ENCODE peak calls at places on chromosomes 13 and 19, in seven cellular contexts. One of them, this sample, is unnamed.

GRCh38 chr13:46773556-46773955 is 23.4 kb downstream of the ESD start:
- DNase-seq in A549: no peak
- DNase-seq in HT-29: no peak
- DNase-seq in skeletal muscle cell: no peak
- DNase-seq in activated CD4-positive, CD25-positive, alpha-beta regulatory T cell: no peak
- DNase-seq in tibial nerve: no peak
- DNase-seq in ACHN: no peak
- DNase-seq in this sample: no peak

GRCh38 chr19:36987091-36987490 is 71.0 kb downstream of the ZNF568 start:
- DNase-seq in A549: no peak
- DNase-seq in HT-29: no peak
- DNase-seq in skeletal muscle cell: no peak
- DNase-seq in activated CD4-positive, CD25-positive, alpha-beta regulatory T cell: no peak
- DNase-seq in tibial nerve: no peak
- DNase-seq in ACHN: no peak
- DNase-seq in this sample: no peak

GRCh38 chr13:77267362-77267761 is 59.5 kb downstream of the MYCBP2 start:
- DNase-seq in A549: no peak
- DNase-seq in HT-29: no peak
- DNase-seq in skeletal muscle cell: no peak
- DNase-seq in activated CD4-positive, CD25-positive, alpha-beta regulatory T cell: no peak
- DNase-seq in tibial nerve: no peak
- DNase-seq in ACHN: no peak
- DNase-seq in this sample: no peak

GRCh38 chr19:42198676-42199439 is 18.6 kb downstream of the DEDD2 start:
- DNase-seq in A549: no peak
- DNase-seq in HT-29: no peak
- DNase-seq in skeletal muscle cell: no peak
- DNase-seq in activated CD4-positive, CD25-positive, alpha-beta regulatory T cell: no peak
- DNase-seq in tibial nerve: no peak
- DNase-seq in ACHN: no peak
- DNase-seq in this sample: peak; percentile 68

GRCh38 chr19:57212109-57212508 is 18.7 kb upstream of the AURKC start:
- DNase-seq in A549: no peak
- DNase-seq in HT-29: no peak
- DNase-seq in skeletal muscle cell: no peak
- DNase-seq in activated CD4-positive, CD25-positive, alpha-beta regulatory T cell: no peak
- DNase-seq in tibial nerve: no peak
- DNase-seq in ACHN: no peak
- DNase-seq in this sample: no peak

GRCh38 chr19:40778865-40779284 is 828 bp downstream of the RAB4B start:
- DNase-seq in A549: no peak
- DNase-seq in HT-29: no peak
- DNase-seq in skeletal muscle cell: no peak
- DNase-seq in activated CD4-positive, CD25-positive, alpha-beta regulatory T cell: no peak
- DNase-seq in tibial nerve: no peak
- DNase-seq in ACHN: no peak
- DNase-seq in this sample: peak; percentile 71

GRCh38 chr19:19109601-19110000 is 28.7 kb downstream of the TMEM161A start:
- DNase-seq in A549: no peak
- DNase-seq in HT-29: no peak
- DNase-seq in skeletal muscle cell: no peak
- DNase-seq in activated CD4-positive, CD25-positive, alpha-beta regulatory T cell: no peak
- DNase-seq in tibial nerve: no peak
- DNase-seq in ACHN: no peak
- DNase-seq in this sample: no peak

GRCh38 chr19:18304496-18305312 is 18.2 kb downstream of the LSM4 start:
- DNase-seq in A549: peak; percentile 79
- DNase-seq in HT-29: peak; percentile 60
- DNase-seq in skeletal muscle cell: peak; percentile 67
- DNase-seq in activated CD4-positive, CD25-positive, alpha-beta regulatory T cell: peak; percentile 65
- DNase-seq in tibial nerve: peak; percentile 77
- DNase-seq in ACHN: peak; percentile 60
- DNase-seq in this sample: peak; percentile 78

GRCh38 chr13:27455331-27455855 is 5.0 kb upstream of the MTIF3 start:
- DNase-seq in A549: no peak
- DNase-seq in HT-29: no peak
- DNase-seq in skeletal muscle cell: no peak
- DNase-seq in activated CD4-positive, CD25-positive, alpha-beta regulatory T cell: no peak
- DNase-seq in tibial nerve: no peak
- DNase-seq in ACHN: peak; percentile 24
- DNase-seq in this sample: peak; percentile 56

GRCh38 chr13:51942189-51942588 is 69.1 kb downstream of the ATP7B start:
- DNase-seq in A549: no peak
- DNase-seq in HT-29: peak; percentile 88
- DNase-seq in skeletal muscle cell: no peak
- DNase-seq in activated CD4-positive, CD25-positive, alpha-beta regulatory T cell: no peak
- DNase-seq in tibial nerve: no peak
- DNase-seq in ACHN: no peak
- DNase-seq in this sample: peak; percentile 97

GRCh38 chr19:2609389-2610116 is 92.9 kb downstream of the GNG7 start:
- DNase-seq in A549: no peak
- DNase-seq in HT-29: no peak
- DNase-seq in skeletal muscle cell: no peak
- DNase-seq in activated CD4-positive, CD25-positive, alpha-beta regulatory T cell: no peak
- DNase-seq in tibial nerve: no peak
- DNase-seq in ACHN: no peak
- DNase-seq in this sample: no peak

GRCh38 chr13:59891053-59891452 is 272.7 kb downstream of the DIAPH3 start:
- DNase-seq in A549: no peak
- DNase-seq in HT-29: no peak
- DNase-seq in skeletal muscle cell: no peak
- DNase-seq in activated CD4-positive, CD25-positive, alpha-beta regulatory T cell: no peak
- DNase-seq in tibial nerve: no peak
- DNase-seq in ACHN: no peak
- DNase-seq in this sample: no peak

GRCh38 chr13:106373989-106374572 is 161.4 kb downstream of the EFNB2 start:
- DNase-seq in A549: no peak
- DNase-seq in HT-29: no peak
- DNase-seq in skeletal muscle cell: peak; percentile 68
- DNase-seq in activated CD4-positive, CD25-positive, alpha-beta regulatory T cell: no peak
- DNase-seq in tibial nerve: no peak
- DNase-seq in ACHN: no peak
- DNase-seq in this sample: no peak

GRCh38 chr19:10193666-10194499 is 870 bp downstream of the DNMT1 start:
- DNase-seq in A549: peak; percentile 6
- DNase-seq in HT-29: peak; percentile 30
- DNase-seq in skeletal muscle cell: no peak
- DNase-seq in activated CD4-positive, CD25-positive, alpha-beta regulatory T cell: no peak
- DNase-seq in tibial nerve: no peak
- DNase-seq in ACHN: peak; percentile 62
- DNase-seq in this sample: no peak

GRCh38 chr13:90205081-90205480 is 1142.4 kb upstream of the MIR17HG start:
- DNase-seq in A549: no peak
- DNase-seq in HT-29: no peak
- DNase-seq in skeletal muscle cell: no peak
- DNase-seq in activated CD4-positive, CD25-positive, alpha-beta regulatory T cell: no peak
- DNase-seq in tibial nerve: no peak
- DNase-seq in ACHN: no peak
- DNase-seq in this sample: no peak

GRCh38 chr13:34730966-34731365 is 211.1 kb upstream of the NBEA start:
- DNase-seq in A549: no peak
- DNase-seq in HT-29: no peak
- DNase-seq in skeletal muscle cell: no peak
- DNase-seq in activated CD4-positive, CD25-positive, alpha-beta regulatory T cell: no peak
- DNase-seq in tibial nerve: no peak
- DNase-seq in ACHN: no peak
- DNase-seq in this sample: no peak

GRCh38 chr19:46428278-46429141 is at the start of gene PNMA8C:
- DNase-seq in A549: peak; percentile 31
- DNase-seq in HT-29: peak; percentile 44
- DNase-seq in skeletal muscle cell: no peak
- DNase-seq in activated CD4-positive, CD25-positive, alpha-beta regulatory T cell: peak; percentile 13
- DNase-seq in tibial nerve: no peak
- DNase-seq in ACHN: no peak
- DNase-seq in this sample: peak; percentile 25

GRCh38 chr19:41420101-41420880 is 6.9 kb downstream of the B3GNT8 start:
- DNase-seq in A549: no peak
- DNase-seq in HT-29: no peak
- DNase-seq in skeletal muscle cell: no peak
- DNase-seq in activated CD4-positive, CD25-positive, alpha-beta regulatory T cell: no peak
- DNase-seq in tibial nerve: no peak
- DNase-seq in ACHN: no peak
- DNase-seq in this sample: no peak

This sample was measured in small intestine.